ENCODE peak calls at places on chromosomes 4 and X, in four cellular contexts. D is upper lobe of left lung; A is upper lobe of right lung; N is CD8-positive, alpha-beta T cell. L is an unnamed sample.

GRCh38 chr4:95358320-95358889 is 190.4 kb downstream of the UNC5C start:
- ATAC-seq in D (peak; percentile 41), A (peak; percentile 71), N (no peak), L (no peak)

GRCh38 chr4:154332681-154333421 is 158.7 kb downstream of the DCHS2 start:
- ATAC-seq in D (peak; percentile 47), A (peak; percentile 59), N (peak; percentile 84), L (peak; percentile 30)

GRCh38 chr4:101211146-101211553 is 136.2 kb downstream of the PPP3CA start:
- ATAC-seq in D (no peak), A (no peak), N (no peak), L (no peak)

GRCh38 chr4:123477804-123478209 is 81.2 kb downstream of the SPRY1 start:
- ATAC-seq in D (peak; percentile 25), A (peak; percentile 37), N (peak; percentile 94), L (no peak)

GRCh38 chr4:84808332-84808731 is 158.2 kb downstream of the WDFY3 start:
- ATAC-seq in D (no peak), A (no peak), N (no peak), L (no peak)

GRCh38 chr4:151407466-151408379 is 1.3 kb upstream of the FHIP1A start:
- ATAC-seq in D (peak; percentile 47), A (peak; percentile 29), N (no peak), L (no peak)

GRCh38 chrX:147405764-147406163 is 506.0 kb upstream of the FMR1 start:
- ATAC-seq in D (no peak), A (no peak), N (no peak), L (no peak)

GRCh38 chr4:10737335-10737734 is 52.8 kb upstream of the CLNK start:
- ATAC-seq in D (no peak), A (no peak), N (no peak), L (no peak)

GRCh38 chr4:10207116-10207515 is 90.5 kb upstream of the WDR1 start:
- ATAC-seq in D (no peak), A (no peak), N (no peak), L (no peak)

GRCh38 chr4:148007303-148007702 is 275.4 kb downstream of the ARHGAP10 start:
- ATAC-seq in D (peak; percentile 63), A (peak; percentile 72), N (no peak), L (peak; percentile 88)

GRCh38 chr4:13093170-13093569 is 391.0 kb downstream of the RAB28 start:
- ATAC-seq in D (no peak), A (no peak), N (no peak), L (peak; percentile 13)

GRCh38 chrX:115560978-115561604 is at the start of gene PLS3:
- ATAC-seq in D (peak; percentile 87), A (peak; percentile 87), N (no peak), L (peak; percentile 88)

GRCh38 chrX:115559672-115560071 is 1.3 kb upstream of the PLS3 start:
- ATAC-seq in D (no peak), A (no peak), N (no peak), L (no peak)

GRCh38 chrX:115562492-115562872 is 1.5 kb downstream of the PLS3 start:
- ATAC-seq in D (peak; percentile 12), A (peak; percentile 11), N (no peak), L (no peak)

GRCh38 chrX:115561605-115562491 is 874 bp downstream of the PLS3 start:
- ATAC-seq in D (peak; percentile 68), A (peak; percentile 78), N (no peak), L (peak; percentile 50)

GRCh38 chrX:115560211-115560977 is 580 bp upstream of the PLS3 start:
- ATAC-seq in D (peak; percentile 59), A (peak; percentile 63), N (no peak), L (peak; percentile 1)
- H3K27ac ChIP-seq in D (peak overlapping the region; percentile 91), A (peak overlapping the region; percentile 89), N (no peak overlapping the region), L (peak overlapping the region; percentile 92)

DNA sequence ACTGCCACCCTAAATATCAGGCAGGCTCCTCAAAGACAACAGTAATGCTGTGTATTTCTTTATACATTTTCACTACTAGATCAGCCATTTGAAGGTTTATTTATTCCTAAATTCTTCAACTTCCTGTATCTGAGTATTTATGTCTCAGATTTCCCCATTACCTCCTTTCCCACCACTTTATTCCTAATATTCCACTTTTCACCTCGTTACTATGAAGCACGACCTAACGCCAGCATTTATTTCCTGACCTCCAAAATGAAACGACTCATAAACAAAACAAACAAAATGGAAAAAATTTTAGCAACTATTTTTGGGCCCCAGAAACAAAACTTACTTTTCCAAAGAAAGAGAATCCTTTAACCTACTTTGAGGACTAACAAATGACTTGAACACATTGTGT is 69.6 kb downstream of the MAML3 start:
- ATAC-seq in D (no peak), A (no peak), N (no peak), L (no peak)
- H3K27ac ChIP-seq in D (peak overlapping the region; percentile 53), A (no peak overlapping the region), N (no peak overlapping the region), L (peak overlapping the region; percentile 65)

GRCh38 chrX:49228185-49228584 is 5.0 kb downstream of the CACNA1F start:
- ATAC-seq in D (no peak), A (no peak), N (no peak), L (no peak)

GRCh38 chrX:49232525-49232924 is 615 bp downstream of the CACNA1F start:
- ATAC-seq in D (no peak), A (no peak), N (no peak), L (no peak)

GRCh38 chrX:49231333-49232000 is 1.7 kb downstream of the CACNA1F start:
- ATAC-seq in D (no peak), A (no peak), N (no peak), L (no peak)

GRCh38 chrX:49233176-49233575 is at the start of gene CACNA1F:
- ATAC-seq in D (no peak), A (no peak), N (no peak), L (no peak)

DNA sequence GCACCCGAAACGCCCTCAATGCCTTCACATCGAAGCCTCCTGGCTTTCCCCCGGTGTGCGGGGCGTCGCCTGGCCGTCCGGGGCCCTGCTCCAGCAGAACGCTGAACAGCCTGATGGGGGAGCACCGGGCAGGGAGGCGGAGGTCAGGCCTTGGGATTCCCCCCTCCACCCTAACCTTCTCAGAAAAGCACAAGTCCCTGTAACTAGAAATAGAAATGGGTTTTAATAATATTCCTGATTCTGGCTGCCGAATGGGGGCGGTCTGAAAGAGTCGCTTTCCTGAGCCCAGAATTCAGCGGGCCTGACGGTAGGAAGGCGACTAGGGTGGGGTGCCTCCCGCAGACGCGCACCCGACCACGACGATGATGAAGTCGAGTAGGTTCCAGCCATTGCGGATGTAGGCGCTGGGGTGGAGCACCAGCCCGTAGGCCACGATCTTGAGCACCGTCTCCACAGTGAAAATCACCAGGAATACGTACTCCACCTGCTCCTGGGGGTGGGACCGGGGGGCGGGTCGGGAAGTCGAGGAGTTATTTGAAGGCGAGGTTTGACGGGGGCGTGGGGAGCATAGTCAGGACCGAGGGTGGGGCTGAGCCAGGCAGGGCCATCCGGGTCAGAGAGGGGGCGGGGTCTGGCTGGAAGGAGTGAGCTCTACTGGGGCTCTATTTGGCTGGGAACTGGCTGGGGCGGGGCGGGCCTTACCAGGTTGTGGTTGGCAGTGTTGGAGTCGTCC is 2.5 kb downstream of the CACNA1F start:
- ATAC-seq in D (peak; percentile 91), A (peak; percentile 92), N (peak; percentile 70), L (peak; percentile 50)
- H3K27ac ChIP-seq in D (peak overlapping the region; percentile 84), A (peak overlapping the region; percentile 77), N (peak overlapping the region; percentile 66), L (no peak overlapping the region)

GRCh38 chr4:128353791-128354190 is 66.2 kb upstream of the PGRMC2 start:
- ATAC-seq in D (no peak), A (no peak), N (no peak), L (no peak)
- H3K27ac ChIP-seq in D (no peak overlapping the region), A (no peak overlapping the region), N (no peak overlapping the region), L (no peak overlapping the region)

GRCh38 chr4:7192252-7193039 is at the start of gene SORCS2:
- ATAC-seq in D (peak; percentile 8), A (peak; percentile 84), N (peak; percentile 52), L (peak; percentile 90)
- H3K27ac ChIP-seq in D (no peak within 1 kb of the TSS), A (no peak within 1 kb of the TSS), N (no peak within 1 kb of the TSS), L (peak within 1 kb of the TSS; percentile 61)

GRCh38 chrX:154059231-154059630 is 38.3 kb downstream of the MECP2 start:
- ATAC-seq in D (no peak), A (no peak), N (no peak), L (no peak)
- H3K27ac ChIP-seq in D (no peak overlapping the region), A (no peak overlapping the region), N (no peak overlapping the region), L (no peak overlapping the region)

DNA sequence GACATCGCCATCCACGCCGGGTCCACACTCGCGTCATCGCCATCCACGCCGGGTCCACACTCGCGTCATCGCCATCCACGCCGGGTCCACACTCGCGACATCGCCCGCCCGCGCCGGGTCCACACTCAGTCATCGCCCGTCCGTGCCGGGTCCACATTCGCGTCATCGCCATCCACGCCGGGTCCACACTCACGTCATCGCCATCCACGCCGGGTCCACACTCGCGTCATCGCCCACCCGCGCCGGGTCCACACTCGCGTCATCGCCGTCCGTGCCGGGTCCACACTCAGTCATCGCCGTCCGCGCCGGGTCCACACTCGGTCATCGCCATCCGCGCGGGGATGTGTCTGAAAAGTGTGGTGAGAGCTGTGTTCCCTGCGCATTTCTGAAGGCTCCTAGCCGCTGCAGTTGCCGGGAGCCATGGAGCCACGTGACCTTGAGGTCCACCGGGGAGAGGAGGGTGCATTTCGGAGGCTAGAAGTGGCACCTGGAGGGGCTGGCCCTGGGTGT is 17.3 kb downstream of the PCGF3 start:
- ATAC-seq in D (no peak), A (no peak), N (no peak), L (no peak)
- H3K27ac ChIP-seq in D (no peak overlapping the region), A (no peak overlapping the region), N (no peak overlapping the region), L (no peak overlapping the region)

GRCh38 chr4:15552557-15553362 is 83.1 kb downstream of the CC2D2A start:
- ATAC-seq in D (peak; percentile 54), A (peak; percentile 44), N (no peak), L (no peak)
- H3K27ac ChIP-seq in D (peak overlapping the region; percentile 6), A (peak overlapping the region; percentile 43), N (no peak overlapping the region), L (no peak overlapping the region)

GRCh38 chr4:146407669-146408084 is 114.1 kb downstream of the SLC10A7 start:
- ATAC-seq in D (no peak), A (no peak), N (no peak), L (no peak)
- H3K27ac ChIP-seq in D (peak overlapping the region; percentile 18), A (no peak overlapping the region), N (no peak overlapping the region), L (no peak overlapping the region)

GRCh38 chrX:34521563-34521962 is 135.5 kb downstream of the TMEM47 start:
- ATAC-seq in D (no peak), A (no peak), N (no peak), L (no peak)
- H3K27ac ChIP-seq in D (no peak overlapping the region), A (no peak overlapping the region), N (no peak overlapping the region), L (no peak overlapping the region)